ENCODE peak calls at places on chromosome 4, in four cellular contexts. D is Ammon's horn; C is effector CD4-positive, alpha-beta T cell; M is hypothalamus. Q is an unnamed sample.

GRCh38 chr4:38105475-38105874 is 145.3 kb downstream of the PTTG2 start:
- DNase-seq in C (no peak), D (no peak), M (no peak), Q (no peak)

GRCh38 chr4:825063-825968 is 613 bp downstream of the CPLX1 start:
- DNase-seq in C (no peak), D (no peak), M (no peak), Q (no peak)

GRCh38 chr4:142404191-142404611 is 441.9 kb downstream of the INPP4B start:
- DNase-seq in D (no peak), M (no peak), C (no peak), Q (no peak)

GRCh38 chr4:20271954-20272353 is 20.2 kb downstream of the SLIT2 start:
- DNase-seq in D (no peak), C (no peak), M (no peak), Q (no peak)

GRCh38 chr4:1246901-1247810 is 1.8 kb downstream of the CTBP1 start:
- DNase-seq in D (no peak), M (no peak), C (no peak), Q (no peak)

GRCh38 chr4:139083533-139084424 is 68.2 kb downstream of the NOCT start:
- DNase-seq in C (peak; percentile 73), M (peak; percentile 79), D (peak; percentile 92), Q (peak; percentile 82)

GRCh38 chr4:37562592-37562991 is 123.6 kb downstream of the RELL1 start:
- DNase-seq in D (no peak), M (no peak), C (no peak), Q (no peak)

GRCh38 chr4:185332575-185333464 is 62.9 kb downstream of the LRP2BP start:
- DNase-seq in C (no peak), M (no peak), D (no peak), Q (no peak)

GRCh38 chr4:37812713-37813112 is 13.8 kb upstream of the PGM2 start:
- DNase-seq in C (no peak), M (no peak), D (no peak), Q (no peak)

GRCh38 chr4:130257271-130257670 is 1161.3 kb downstream of the C4orf33 start:
- DNase-seq in M (no peak), C (no peak), D (no peak), Q (no peak)

GRCh38 chr4:55549888-55550287 is 3.2 kb upstream of the CLOCK start:
- DNase-seq in D (no peak), M (no peak), C (no peak), Q (no peak)

GRCh38 chr4:39062499-39062898 is 467 bp downstream of the KLHL5 start:
- DNase-seq in D (peak; percentile 47), C (no peak), M (no peak), Q (peak; percentile 24)

GRCh38 chr4:152220201-152220666 is 315.7 kb downstream of the FBXW7 start:
- DNase-seq in D (no peak), C (no peak), M (no peak), Q (no peak)

GRCh38 chr4:8050555-8051206 is 107.9 kb downstream of the ABLIM2 start:
- DNase-seq in C (no peak), M (peak; percentile 75), D (peak; percentile 80), Q (peak; percentile 78)

GRCh38 chr4:152825336-152825735 is 45.6 kb downstream of the ARFIP1 start:
- DNase-seq in C (no peak), M (no peak), D (no peak), Q (no peak)

GRCh38 chr4:304987-305680 is at the start of gene ZNF732:
- DNase-seq in D (peak; percentile 33), C (no peak), M (no peak), Q (peak; percentile 14)

GRCh38 chr4:78040431-78040830 is 16.7 kb upstream of the FRAS1 start:
- DNase-seq in D (no peak), C (no peak), M (no peak), Q (no peak)

GRCh38 chr4:83364312-83364711 is 29.7 kb upstream of the HPSE start:
- DNase-seq in D (no peak), C (no peak), M (no peak), Q (no peak)

GRCh38 chr4:132818091-132818490 is 331.0 kb upstream of the PCDH10 start:
- DNase-seq in M (no peak), C (no peak), D (no peak), Q (no peak)

GRCh38 chr4:67456577-67457196 is 88.6 kb downstream of the CENPC start:
- DNase-seq in C (no peak), M (no peak), D (no peak), Q (no peak)

GRCh38 chr4:15913631-15913970 is 24.9 kb downstream of the FGFBP1 start:
- DNase-seq in C (no peak), D (no peak), M (no peak), Q (no peak)

GRCh38 chr4:156778606-156779005 is 193.0 kb downstream of the PDGFC start:
- DNase-seq in M (no peak), D (no peak), C (no peak), Q (no peak)

GRCh38 chr4:89113415-89113814 is 2.1 kb downstream of the TIGD2 start:
- DNase-seq in M (no peak), C (no peak), D (no peak), Q (no peak)

GRCh38 chr4:40733752-40734151 is 16.0 kb upstream of the NSUN7 start:
- DNase-seq in M (no peak), C (no peak), D (no peak), Q (no peak)

GRCh38 chr4:103150677-103151076 is 47.5 kb downstream of the CENPE start:
- DNase-seq in D (no peak), M (no peak), C (no peak), Q (no peak)

GRCh38 chr4:119735136-119735770 is 106.6 kb upstream of the PDE5A start:
- DNase-seq in D (no peak), C (no peak), M (no peak), Q (no peak)

GRCh38 chr4:115323106-115323684 is 209.8 kb upstream of the NDST4 start:
- DNase-seq in C (no peak), M (no peak), D (no peak), Q (no peak)

Q was measured in midbrain.